ENCODE peak calls at places on chromosomes 1 and 21, in seven cellular contexts. V, H, S, R, I, N and P are unnamed samples.

GRCh38 chr1:173416034-173416433 is 61.1 kb upstream of the PRDX6 start:
- DNase-seq in S (no peak), H (no peak), I (no peak), V (no peak), N (no peak), R (no peak), P (no peak)

GRCh38 chr1:10561955-10562354 is 87.2 kb downstream of the PEX14 start:
- DNase-seq in N (no peak), R (no peak), I (no peak), S (no peak), H (no peak), V (no peak), P (no peak)

GRCh38 chr1:230268371-230269170 is 157.6 kb downstream of the PGBD5 start:
- DNase-seq in H (no peak), N (no peak), I (no peak), V (no peak), R (peak; percentile 34), S (peak; percentile 62), P (peak; percentile 30)

GRCh38 chr1:68904472-68904871 is 407.6 kb upstream of the DEPDC1 start:
- DNase-seq in S (peak; percentile 82), I (no peak), V (no peak), H (no peak), R (no peak), N (no peak), P (no peak)

GRCh38 chr1:63403386-63403785 is 36.0 kb downstream of the ALG6 start:
- DNase-seq in V (no peak), I (no peak), S (no peak), R (no peak), N (no peak), H (no peak), P (no peak)

GRCh38 chr1:65363484-65363883 is 54.1 kb downstream of the DNAJC6 start:
- DNase-seq in N (no peak), V (no peak), H (no peak), R (no peak), S (no peak), I (no peak), P (no peak)

GRCh38 chr21:27776925-27777553 is 810.2 kb upstream of the ADAMTS5 start:
- DNase-seq in I (no peak), S (no peak), H (no peak), V (no peak), R (no peak), N (no peak), P (no peak)

GRCh38 chr1:62589321-62589720 is 8.0 kb upstream of the ANGPTL3 start:
- DNase-seq in I (no peak), V (no peak), S (no peak), H (no peak), R (no peak), N (no peak), P (no peak)

GRCh38 chr1:42784946-42785693 is at the start of gene TMEM269:
- DNase-seq in S (no peak), I (peak; percentile 26), N (peak; percentile 33), V (no peak), H (peak; percentile 30), R (no peak), P (no peak)

GRCh38 chr1:164423136-164423535 is 135.8 kb upstream of the PBX1 start:
- DNase-seq in R (no peak), S (no peak), I (no peak), N (no peak), H (no peak), V (no peak), P (no peak)

GRCh38 chr1:61496501-61496900 is 228.4 kb downstream of the TM2D1 start:
- DNase-seq in N (no peak), R (no peak), I (no peak), S (no peak), V (no peak), H (no peak), P (no peak)

GRCh38 chr1:17207046-17207445 is 2.1 kb downstream of the PADI1 start:
- DNase-seq in S (no peak), V (no peak), I (no peak), R (peak; percentile 72), N (no peak), H (peak; percentile 27), P (no peak)

GRCh38 chr1:28354121-28354520 is 15.4 kb upstream of the PHACTR4 start:
- DNase-seq in S (peak; percentile 70), N (no peak), R (no peak), V (no peak), I (no peak), H (no peak), P (no peak)

GRCh38 chr1:229164338-229164737 is 106.6 kb upstream of the RAB4A start:
- DNase-seq in V (no peak), H (no peak), N (no peak), S (no peak), R (no peak), I (no peak), P (no peak)

GRCh38 chr1:24714859-24715520 is 30.3 kb upstream of the CLIC4 start:
- DNase-seq in S (no peak), R (no peak), V (no peak), N (no peak), I (no peak), H (no peak), P (no peak)

GRCh38 chr1:21406659-21407058 is 33.3 kb upstream of the NBPF3 start:
- DNase-seq in H (no peak), R (no peak), I (no peak), S (no peak), N (no peak), V (no peak), P (no peak)

GRCh38 chr21:20353351-20353750 is 644.9 kb upstream of the NCAM2 start:
- DNase-seq in I (no peak), H (no peak), S (no peak), N (no peak), V (no peak), R (no peak), P (no peak)

GRCh38 chr1:33092438-33092837 is 11.5 kb downstream of the AZIN2 start:
- DNase-seq in R (no peak), S (no peak), I (no peak), V (no peak), N (no peak), H (no peak), P (no peak)

GRCh38 chr1:185059950-185060571 is 14.7 kb downstream of the RNF2 start:
- DNase-seq in I (no peak), H (no peak), V (no peak), S (no peak), N (no peak), R (no peak), P (no peak)

GRCh38 chr1:154808909-154809262 is 61.2 kb downstream of the KCNN3 start:
- DNase-seq in S (peak; percentile 24), I (no peak), H (peak; percentile 40), R (no peak), N (no peak), V (no peak), P (no peak)

GRCh38 chr1:67952071-67952470 is 98.4 kb downstream of the DIRAS3 start:
- DNase-seq in N (no peak), V (no peak), R (no peak), H (no peak), I (no peak), S (no peak), P (no peak)